ENCODE peak calls at places on chromosomes 11 and 22, in four cellular contexts. H, B, S and Y are unnamed samples.

GRCh38 chr22:42316988-42317387 is 46.5 kb upstream of the TCF20 start:
- DNase-seq in H (no peak), B (peak), S (peak), Y (peak)

GRCh38 chr11:79348976-79349682 is 91.7 kb downstream of the TENM4 start:
- DNase-seq in H (no peak), B (no peak), S (no peak), Y (no peak)

GRCh38 chr11:72643547-72643946 is 30.7 kb downstream of the PDE2A start:
- DNase-seq in H (no peak), B (no peak), S (no peak), Y (no peak)

GRCh38 chr11:783581-784015 is 6.3 kb downstream of the CEND1 start:
- DNase-seq in H (no peak), B (peak), S (no peak), Y (no peak)

GRCh38 chr11:1228183-1228821 is 5.4 kb downstream of the MUC5B start:
- DNase-seq in H (no peak), B (no peak), S (no peak), Y (no peak)

GRCh38 chr22:44685384-44686056 is 16.5 kb upstream of the PRR5 start:
- DNase-seq in H (peak), B (peak), S (peak), Y (peak)

GRCh38 chr22:30922151-30922611 is 46.4 kb downstream of the MORC2 start:
- DNase-seq in H (no peak), B (no peak), S (no peak), Y (peak)

GRCh38 chr22:30606455-30607299 is at the start of gene TCN2:
- DNase-seq in H (peak), B (peak), S (peak), Y (peak)

GRCh38 chr22:20217563-20217962 is 50.6 kb downstream of the RTN4R start:
- DNase-seq in H (no peak), B (no peak), S (no peak), Y (no peak)